ENCODE peak calls at places on chromosomes 4 and X, in eight cellular contexts. X is IMR-90, D is neuronal stem cell, M is fibroblast of lung, J is astrocyte, I is mesenchymal stem cell, F is K562, S is adipocyte. G is an unnamed sample.
A peak's percentile ranks its signal among the peaks of the same experiment; 100 is the strongest.

GRCh38 chr4:38128478-38129451 is 168.6 kb downstream of the PTTG2 start:
- DNase-seq in X (peak; percentile 89), D (no peak), M (peak; percentile 56), J (peak; percentile 43), I (no peak), F (no peak), S (no peak), G (peak; percentile 78)

GRCh38 chrX:19747672-19748610 is 139.5 kb downstream of the SH3KBP1 start:
- DNase-seq in X (no peak), D (no peak), M (no peak), J (no peak), I (no peak), F (no peak), S (no peak), G (no peak)

GRCh38 chr4:14856927-14857220 is 145.4 kb upstream of the CPEB2 start:
- DNase-seq in X (no peak), D (no peak), M (no peak), J (no peak), I (no peak), F (no peak), S (no peak), G (no peak)

GRCh38 chrX:131907488-131908314 is 115.4 kb upstream of the STK26 start:
- DNase-seq in X (no peak), D (no peak), M (no peak), J (no peak), I (no peak), F (peak; percentile 21), S (no peak), G (peak; percentile 62)

GRCh38 chr4:141246243-141246642 is 25.5 kb downstream of the ZNF330 start:
- DNase-seq in X (peak; percentile 74), D (no peak), M (peak; percentile 82), J (peak; percentile 72), I (peak; percentile 33), F (no peak), S (peak; percentile 77), G (no peak)

GRCh38 chr4:17584502-17585213 is 7.7 kb downstream of the LAP3 start:
- DNase-seq in X (no peak), D (no peak), M (no peak), J (no peak), I (no peak), F (no peak), S (no peak), G (no peak)

GRCh38 chr4:146640021-146640425 is 1.3 kb downstream of the POU4F2 start:
- DNase-seq in X (no peak), D (no peak), M (no peak), J (no peak), I (no peak), F (no peak), S (no peak), G (no peak)

GRCh38 chr4:77220841-77221613 is 64.0 kb downstream of the CCNG2 start:
- DNase-seq in X (peak; percentile 54), D (no peak), M (peak; percentile 78), J (peak; percentile 67), I (no peak), F (no peak), S (no peak), G (no peak)

GRCh38 chr4:134126161-134126560 is 75.4 kb downstream of the PABPC4L start:
- DNase-seq in X (no peak), D (no peak), M (no peak), J (no peak), I (no peak), F (no peak), S (no peak), G (no peak)

GRCh38 chr4:100836929-100837328 is 319.1 kb upstream of the EMCN start:
- DNase-seq in X (no peak), D (no peak), M (no peak), J (no peak), I (no peak), F (no peak), S (no peak), G (no peak)

GRCh38 chr4:15244354-15244753 is 183.5 kb upstream of the C1QTNF7 start:
- DNase-seq in X (peak; percentile 61), D (no peak), M (peak; percentile 74), J (peak; percentile 68), I (no peak), F (no peak), S (no peak), G (no peak)

GRCh38 chr4:183522821-183523220 is 18.0 kb downstream of the ING2 start:
- DNase-seq in X (no peak), D (no peak), M (no peak), J (no peak), I (no peak), F (no peak), S (no peak), G (no peak)

GRCh38 chr4:5870701-5871100 is 22.2 kb downstream of the CRMP1 start:
- DNase-seq in X (no peak), D (no peak), M (no peak), J (no peak), I (no peak), F (no peak), S (no peak), G (no peak)

GRCh38 chr4:5878359-5878758 is 14.5 kb downstream of the CRMP1 start:
- DNase-seq in X (no peak), D (no peak), M (no peak), J (no peak), I (no peak), F (no peak), S (no peak), G (no peak)

GRCh38 chr4:5870220-5870619 is 22.7 kb downstream of the CRMP1 start:
- DNase-seq in X (no peak), D (no peak), M (no peak), J (no peak), I (no peak), F (no peak), S (no peak), G (no peak)

GRCh38 chr4:5874811-5875465 is 17.9 kb downstream of the CRMP1 start:
- DNase-seq in X (peak; percentile 44), D (no peak), M (peak; percentile 70), J (peak; percentile 51), I (no peak), F (no peak), S (peak; percentile 34), G (peak; percentile 83)
- H3K9ac ChIP-seq in X (no peak overlapping the region), D (no peak overlapping the region), M (no peak overlapping the region), J (no peak overlapping the region), I (no peak overlapping the region), F (no peak overlapping the region), S (no peak overlapping the region), G (no peak overlapping the region)

DNA sequence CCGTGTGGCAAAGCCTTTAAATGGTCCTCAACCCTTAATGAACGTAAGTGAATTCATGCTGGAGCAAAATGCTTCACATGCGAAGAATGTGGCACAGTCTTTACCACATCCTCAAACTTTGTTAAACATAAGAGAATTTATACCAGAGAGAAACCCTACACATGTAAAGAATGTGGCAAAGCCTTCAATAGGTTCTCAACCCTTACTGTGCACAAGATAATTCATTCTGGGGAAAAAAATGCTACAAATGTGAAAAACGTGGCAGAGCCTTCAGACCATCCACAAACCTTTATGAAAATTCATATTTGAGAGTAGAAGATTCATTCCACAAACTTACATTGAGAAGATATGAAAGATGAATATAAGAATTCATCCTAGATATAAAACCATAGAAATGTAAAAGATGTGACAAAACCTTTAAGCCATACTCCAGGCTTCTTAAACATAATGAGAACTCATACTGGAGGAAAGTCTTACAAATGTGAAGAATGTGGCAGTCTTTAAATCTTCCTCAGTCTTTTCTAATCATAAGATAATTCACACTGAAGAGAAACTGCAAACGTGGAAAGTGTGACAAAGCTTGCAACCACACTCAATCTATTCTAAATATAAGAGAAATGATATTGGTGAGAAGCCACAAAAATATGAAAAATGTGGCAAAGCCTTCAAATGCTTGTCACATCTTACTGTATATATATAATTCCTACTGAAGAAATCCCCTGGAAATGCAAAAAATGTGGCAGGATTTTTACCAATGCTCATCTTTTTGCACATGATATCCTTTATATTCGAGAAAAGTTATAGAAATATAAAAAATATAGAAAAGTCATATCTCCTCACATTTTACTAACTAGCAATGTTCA is 36.9 kb downstream of the ZNF141 start:
- DNase-seq in X (no peak), D (no peak), M (no peak), J (no peak), I (no peak), F (no peak), S (no peak), G (no peak)
- H3K9me3 ChIP-seq in X (peaks cover 65% of the 10 kb centered on the region), D (peaks cover 25% of the 10 kb centered on the region), M (peaks cover 5% of the 10 kb centered on the region), J (peaks cover 44% of the 10 kb centered on the region), I (peaks cover 97% of the 10 kb centered on the region), F (peaks cover 1% of the 10 kb centered on the region), S (peaks cover 98% of the 10 kb centered on the region), G (peaks cover 98% of the 10 kb centered on the region)

GRCh38 chr4:144580421-144580820 is 65.5 kb upstream of the HHIP start:
- DNase-seq in X (no peak), D (no peak), M (no peak), J (no peak), I (no peak), F (no peak), S (no peak), G (no peak)
- H3K9ac ChIP-seq in X (no peak overlapping the region), D (no peak overlapping the region), M (no peak overlapping the region), J (peak overlapping the region; percentile 12), I (no peak overlapping the region), F (no peak overlapping the region), S (no peak overlapping the region), G (no peak overlapping the region)

DNA sequence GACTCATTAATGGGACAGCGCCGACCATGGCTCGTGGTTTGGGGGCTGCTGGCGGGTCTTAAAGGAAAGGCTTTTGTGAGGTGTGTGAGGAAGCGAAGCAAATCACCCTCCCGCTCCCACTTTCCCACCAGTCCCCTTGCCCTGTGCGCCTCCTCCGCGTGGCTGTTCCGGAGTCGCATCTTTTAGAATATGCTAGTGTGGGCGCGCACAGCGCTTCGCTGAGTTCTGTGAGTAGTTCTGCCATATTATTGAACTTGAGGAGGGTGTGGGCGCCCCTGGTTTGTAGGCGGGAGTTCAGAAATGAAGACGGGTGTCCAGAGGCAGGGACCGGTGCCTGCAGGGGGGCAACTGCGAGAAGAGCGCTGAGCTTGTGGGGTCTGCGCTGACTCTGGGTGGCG is 49.1 kb downstream of the ZNF141 start:
- DNase-seq in X (no peak), D (no peak), M (no peak), J (no peak), I (no peak), F (no peak), S (no peak), G (no peak)
- H3K9me3 ChIP-seq in X (peaks cover 59% of the 10 kb centered on the region), D (peaks cover 21% of the 10 kb centered on the region), M (no peaks in the 10 kb centered on the region), J (peaks cover 43% of the 10 kb centered on the region), I (peaks cover 86% of the 10 kb centered on the region), F (peaks cover 2% of the 10 kb centered on the region), S (peaks cover 93% of the 10 kb centered on the region), G (peaks cover 49% of the 10 kb centered on the region)

DNA sequence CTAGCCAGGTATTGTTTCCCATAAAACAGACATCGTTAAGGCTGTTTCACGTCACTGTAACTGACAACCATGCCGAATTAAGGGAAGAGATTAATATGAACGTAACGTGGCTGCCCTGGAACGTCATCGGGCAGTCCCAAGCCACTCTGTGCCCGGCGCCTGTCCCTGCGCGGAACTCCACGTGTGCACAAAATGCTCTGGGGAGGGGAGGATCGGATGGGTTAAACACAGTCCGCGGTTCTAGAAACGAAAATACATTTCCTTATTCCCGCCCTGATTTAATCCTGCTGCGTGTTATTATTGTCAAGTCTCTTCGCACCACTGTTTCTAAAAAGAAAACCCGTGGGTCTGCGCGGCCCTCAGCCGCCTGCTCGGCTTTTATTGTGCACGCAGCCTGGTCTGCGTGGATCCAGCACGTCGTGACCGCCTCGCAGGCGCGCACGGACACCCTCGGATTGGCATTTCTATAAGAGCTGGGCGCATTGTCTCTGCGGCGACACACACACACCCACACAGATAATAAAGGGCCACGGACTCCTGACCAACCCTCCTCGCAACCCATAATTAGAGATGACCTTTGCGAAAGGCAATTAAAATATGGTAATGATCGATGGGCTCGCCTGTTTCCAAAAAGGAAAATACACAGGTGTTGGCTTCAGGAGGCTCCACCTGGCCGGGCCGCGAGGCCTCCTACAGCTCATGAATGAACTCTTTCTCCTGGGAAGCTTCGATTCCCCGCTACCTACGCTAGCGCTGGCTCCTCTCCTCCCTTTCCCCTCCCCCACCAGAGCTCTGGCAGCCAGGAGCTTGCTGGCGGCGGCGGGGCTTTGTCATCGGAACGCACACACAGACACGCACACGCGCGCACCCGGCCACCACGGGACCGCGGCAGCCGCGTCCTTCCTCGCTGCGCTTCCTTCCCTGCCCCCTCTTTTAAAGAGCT is 69.8 kb upstream of the BCOR start:
- DNase-seq in X (no peak), D (no peak), M (no peak), J (no peak), I (peak; percentile 57), F (peak; percentile 26), S (no peak), G (peak; percentile 90)
- H3K9ac ChIP-seq in X (no peak overlapping the region), D (no peak overlapping the region), M (no peak overlapping the region), J (peak overlapping the region; percentile 29), I (peak overlapping the region; percentile 72), F (peak overlapping the region; percentile 87), S (peak overlapping the region; percentile 37), G (no peak overlapping the region)

G was measured in endodermal cell.